ENCODE peak calls at places on chromosome 17, in eight cellular contexts. V is CD8-positive, alpha-beta memory T cell; T is psoas muscle; S is neuronal stem cell; M is fibroblast of lung; N is SK-N-SH; X is IMR-90; P is heart right ventricle. D is an unnamed sample. For H3K4me1 and H3K9me3, the result is how much of the 10 kb centered on the place peaks cover.

GRCh38 chr17:19410875-19411291 is at the start of gene RNF112:
- DNase-seq in M (peak), P (no peak), X (peak), N (peak), T (peak), S (no peak), V (no peak), D (peak)

GRCh38 chr17:16938496-16939270 is 33.2 kb downstream of the TNFRSF13B start:
- DNase-seq in P (no peak), M (no peak), V (no peak), S (no peak), X (no peak), N (no peak), T (no peak), D (peak)

GRCh38 chr17:58357312-58358297 is 5.6 kb upstream of the SUPT4H1 start:
- DNase-seq in P (no peak), V (no peak), M (no peak), S (no peak), X (no peak), N (no peak), T (no peak), D (no peak)

GRCh38 chr17:42564815-42565522 is 1.9 kb upstream of the MLX start:
- DNase-seq in S (no peak), N (no peak), M (no peak), V (no peak), X (no peak), T (no peak), P (no peak), D (no peak)

GRCh38 chr17:8994319-8994718 is 27.0 kb upstream of the NTN1 start:
- DNase-seq in P (peak), X (peak), V (peak), T (peak), M (peak), S (peak), N (peak), D (peak)

GRCh38 chr17:15436399-15437369 is 30.7 kb downstream of the CDRT4 start:
- DNase-seq in S (no peak), M (peak), N (no peak), X (peak), P (peak), T (peak), V (peak), D (peak)

GRCh38 chr17:30717290-30718098 is 107.0 kb downstream of the CRLF3 start:
- DNase-seq in N (no peak), M (no peak), T (no peak), X (no peak), P (no peak), V (no peak), S (no peak), D (no peak)

GRCh38 chr17:39576187-39576586 is 31.5 kb downstream of the NEUROD2 start:
- DNase-seq in T (no peak), S (no peak), V (no peak), N (peak), P (no peak), M (no peak), X (no peak), D (peak)

GRCh38 chr17:17001076-17001777 is 29.3 kb upstream of the TNFRSF13B start:
- DNase-seq in T (no peak), V (no peak), M (no peak), X (no peak), S (no peak), P (no peak), N (no peak), D (no peak)

GRCh38 chr17:3542410-3543088 is 15.1 kb downstream of the TRPV3 start:
- DNase-seq in X (no peak), V (no peak), T (no peak), N (no peak), S (no peak), M (no peak), P (no peak), D (no peak)

GRCh38 chr17:41140360-41141132 is at the start of gene KRTAP4-6:
- DNase-seq in N (no peak), T (no peak), V (no peak), S (no peak), P (no peak), X (peak), M (no peak), D (peak)

GRCh38 chr17:39027037-39027436 is 59.8 kb upstream of the FBXO47 start:
- DNase-seq in V (no peak), T (peak), X (no peak), N (peak), S (no peak), P (peak), M (peak), D (peak)

GRCh38 chr17:48149174-48150106 is 41.9 kb downstream of the SNX11 start:
- DNase-seq in T (no peak), X (no peak), P (no peak), N (peak), S (peak), V (no peak), M (peak), D (peak)

GRCh38 chr17:70121136-70121535 is 46.1 kb downstream of the KCNJ16 start:
- DNase-seq in T (no peak), V (no peak), M (no peak), S (no peak), N (no peak), X (no peak), P (no peak), D (no peak)

GRCh38 chr17:45146616-45147101 is 1.6 kb upstream of the HEXIM1 start:
- DNase-seq in X (peak), V (no peak), S (no peak), N (no peak), T (peak), P (no peak), M (peak), D (no peak)

GRCh38 chr17:45172541-45173286 is 11.0 kb downstream of the HEXIM2 start:
- DNase-seq in T (peak), M (peak), X (peak), V (peak), S (no peak), N (peak), P (peak), D (peak)

GRCh38 chr17:36682804-36683203 is 81.4 kb downstream of the MRM1 start:
- DNase-seq in M (no peak), V (no peak), P (no peak), N (no peak), S (no peak), T (no peak), X (no peak), D (no peak)

GRCh38 chr17:60305141-60305540 is 86.8 kb downstream of the USP32 start:
- DNase-seq in T (no peak), S (no peak), P (no peak), N (no peak), V (peak), M (no peak), X (no peak), D (no peak)

GRCh38 chr17:80023261-80024205 is 12.1 kb downstream of the TBC1D16 start:
- DNase-seq in T (no peak), M (no peak), N (peak), X (no peak), V (no peak), P (no peak), S (no peak), D (peak)

GRCh38 chr17:72699566-72699965 is 392.9 kb downstream of the SLC39A11 start:
- DNase-seq in N (no peak), X (peak), P (no peak), V (no peak), M (no peak), S (no peak), T (no peak), D (peak)

GRCh38 chr17:48613862-48614694 is 1.0 kb downstream of the HOXB8 start:
- DNase-seq in P (no peak), T (no peak), N (no peak), S (no peak), X (peak), M (no peak), V (peak), D (no peak)

GRCh38 chr17:9074106-9074505 is 52.8 kb downstream of the NTN1 start:
- DNase-seq in S (no peak), V (no peak), M (no peak), N (no peak), T (peak), P (no peak), X (no peak), D (no peak)

GRCh38 chr17:79565606-79566250 is 45.1 kb downstream of the RBFOX3 start:
- DNase-seq in V (no peak), S (no peak), P (no peak), X (no peak), M (no peak), T (no peak), N (no peak), D (no peak)

GRCh38 chr17:50943575-50943933 is 77.4 kb upstream of the TOB1 start:
- DNase-seq in X (no peak), S (no peak), N (peak), M (no peak), P (no peak), T (no peak), V (no peak), D (no peak)

GRCh38 chr17:15456972-15457722 is 10.3 kb downstream of the CDRT4 start:
- DNase-seq in T (peak), M (peak), N (peak), P (peak), V (no peak), S (no peak), X (peak), D (peak)

GRCh38 chr17:74408262-74408661 is 23.6 kb upstream of the GPRC5C start:
- DNase-seq in V (no peak), T (peak), P (no peak), N (no peak), M (peak), X (no peak), S (no peak), D (peak)

GRCh38 chr17:50765454-50766221 is 1.7 kb downstream of the ANKRD40CL start:
- DNase-seq in T (no peak), S (no peak), N (no peak), M (no peak), P (no peak), V (no peak), X (no peak), D (no peak)

GRCh38 chr17:35868791-35869190 is at the start of gene HEATR9:
- DNase-seq in N (no peak), M (no peak), X (no peak), V (no peak), P (no peak), T (no peak), S (no peak), D (no peak)

GRCh38 chr17:81831957-81832607 is 1.0 kb downstream of the MCRIP1 start:
- DNase-seq in N (no peak), S (no peak), X (peak), P (no peak), T (no peak), V (peak), M (no peak), D (peak)

GRCh38 chr17:62093188-62094155 is 28.4 kb upstream of the MED13 start:
- DNase-seq in V (no peak), T (no peak), N (peak), X (peak), S (no peak), M (peak), P (no peak), D (no peak)

GRCh38 chr17:74547264-74547663 is 1.3 kb upstream of the CD300C start:
- DNase-seq in T (no peak), S (no peak), X (no peak), V (no peak), N (no peak), P (no peak), M (no peak), D (no peak)

GRCh38 chr17:69402052-69402451 is 12.4 kb upstream of the MAP2K6 start:
- DNase-seq in V (no peak), N (no peak), T (no peak), X (no peak), S (no peak), P (no peak), M (no peak), D (no peak)

GRCh38 chr17:6496116-6496481 is 51.8 kb downstream of the PIMREG start:
- DNase-seq in S (no peak), N (no peak), X (no peak), V (no peak), P (no peak), T (no peak), M (no peak), D (no peak)

GRCh38 chr17:19248923-19249574 is 11.9 kb downstream of the EPN2 start:
- DNase-seq in T (peak), S (no peak), M (peak), X (peak), V (no peak), P (peak), N (no peak), D (peak)

GRCh38 chr17:14320734-14321475 is 20.0 kb downstream of the HS3ST3B1 start:
- DNase-seq in S (no peak), X (no peak), P (no peak), M (no peak), N (no peak), V (no peak), T (no peak), D (no peak)

GRCh38 chr17:8451937-8452614 is 16.4 kb downstream of the NDEL1 start:
- DNase-seq in N (no peak), V (no peak), T (no peak), P (no peak), S (no peak), M (no peak), X (no peak), D (no peak)

GRCh38 chr17:33284022-33284421 is 9.1 kb downstream of the ASIC2 start:
- DNase-seq in X (peak), S (no peak), P (no peak), T (peak), N (no peak), M (peak), V (no peak), D (no peak)

GRCh38 chr17:2745317-2746037 is 4.0 kb downstream of the CCDC92B start:
- DNase-seq in S (no peak), N (no peak), P (peak), M (no peak), X (no peak), T (no peak), V (no peak), D (no peak)

DNA sequence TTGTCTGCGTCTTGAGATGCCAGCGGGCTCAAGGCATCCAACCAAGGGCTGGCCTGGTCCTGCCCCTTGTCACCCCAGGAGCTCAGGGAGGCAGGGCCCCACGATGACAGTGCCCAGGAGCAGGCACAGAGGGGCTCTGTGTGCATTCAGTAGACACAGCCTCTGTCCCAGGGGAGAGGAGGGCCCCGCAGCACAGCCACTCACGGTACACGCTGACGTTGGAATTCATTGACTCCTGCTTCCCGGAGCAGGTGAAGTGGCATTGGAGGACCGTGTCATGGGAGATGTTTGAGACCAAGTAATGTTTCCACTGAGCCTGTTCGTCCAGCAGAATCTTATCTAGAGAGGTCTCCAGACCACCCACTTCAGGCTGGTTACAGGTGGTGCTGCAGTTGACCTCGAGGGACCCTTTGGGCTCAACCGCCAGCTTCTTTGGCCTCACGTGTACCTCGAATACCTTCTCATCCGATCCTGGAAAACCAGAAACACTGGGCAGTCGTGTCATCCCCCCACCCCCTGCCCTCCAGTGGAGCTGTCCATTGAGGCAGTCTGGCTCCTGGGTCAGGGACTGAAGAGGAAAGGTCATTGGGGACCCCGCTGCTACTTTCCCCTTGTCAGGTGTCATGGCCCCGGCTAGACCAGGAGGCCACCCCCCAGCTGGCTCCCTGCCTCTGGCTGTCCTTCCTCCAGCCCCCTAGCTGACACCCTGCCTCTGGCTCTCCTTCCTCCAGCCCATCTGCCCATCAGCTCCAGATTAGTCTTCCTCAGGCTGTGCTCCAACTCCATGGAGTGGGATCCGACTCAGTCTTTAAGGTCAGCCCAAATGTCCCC is 7.0 kb downstream of the PRR29 start:
- DNase-seq in V (no peak), M (no peak), S (no peak), T (no peak), P (no peak), N (peak), X (no peak), D (no peak)
- H3K27ac ChIP-seq in V (peak), M (no peak), S (no peak), T (no peak), P (peak), N (peak), X (no peak), D (no peak)

GRCh38 chr17:29618272-29619065 is 4.2 kb downstream of the CORO6 start:
- DNase-seq in X (no peak), V (no peak), S (no peak), N (no peak), T (no peak), P (no peak), M (no peak), D (no peak)
- H3K4me1 ChIP-seq in X (under half), V (half or more), S (under half), N (under half), T (half or more), P (half or more), M (under half), D (under half)

GRCh38 chr17:26809033-26809432 is 484.9 kb upstream of the WSB1 start:
- DNase-seq in T (no peak), X (peak), V (no peak), M (peak), S (peak), N (no peak), P (no peak), D (no peak)

GRCh38 chr17:26807024-26807423 is 486.9 kb upstream of the WSB1 start:
- DNase-seq in T (no peak), P (no peak), S (no peak), N (no peak), V (no peak), X (no peak), M (no peak), D (no peak)
- H3K9me3 ChIP-seq in T (half or more), P (half or more), S (under half), N (under half), V (under half), X (under half), M (under half), D (under half)

DNA sequence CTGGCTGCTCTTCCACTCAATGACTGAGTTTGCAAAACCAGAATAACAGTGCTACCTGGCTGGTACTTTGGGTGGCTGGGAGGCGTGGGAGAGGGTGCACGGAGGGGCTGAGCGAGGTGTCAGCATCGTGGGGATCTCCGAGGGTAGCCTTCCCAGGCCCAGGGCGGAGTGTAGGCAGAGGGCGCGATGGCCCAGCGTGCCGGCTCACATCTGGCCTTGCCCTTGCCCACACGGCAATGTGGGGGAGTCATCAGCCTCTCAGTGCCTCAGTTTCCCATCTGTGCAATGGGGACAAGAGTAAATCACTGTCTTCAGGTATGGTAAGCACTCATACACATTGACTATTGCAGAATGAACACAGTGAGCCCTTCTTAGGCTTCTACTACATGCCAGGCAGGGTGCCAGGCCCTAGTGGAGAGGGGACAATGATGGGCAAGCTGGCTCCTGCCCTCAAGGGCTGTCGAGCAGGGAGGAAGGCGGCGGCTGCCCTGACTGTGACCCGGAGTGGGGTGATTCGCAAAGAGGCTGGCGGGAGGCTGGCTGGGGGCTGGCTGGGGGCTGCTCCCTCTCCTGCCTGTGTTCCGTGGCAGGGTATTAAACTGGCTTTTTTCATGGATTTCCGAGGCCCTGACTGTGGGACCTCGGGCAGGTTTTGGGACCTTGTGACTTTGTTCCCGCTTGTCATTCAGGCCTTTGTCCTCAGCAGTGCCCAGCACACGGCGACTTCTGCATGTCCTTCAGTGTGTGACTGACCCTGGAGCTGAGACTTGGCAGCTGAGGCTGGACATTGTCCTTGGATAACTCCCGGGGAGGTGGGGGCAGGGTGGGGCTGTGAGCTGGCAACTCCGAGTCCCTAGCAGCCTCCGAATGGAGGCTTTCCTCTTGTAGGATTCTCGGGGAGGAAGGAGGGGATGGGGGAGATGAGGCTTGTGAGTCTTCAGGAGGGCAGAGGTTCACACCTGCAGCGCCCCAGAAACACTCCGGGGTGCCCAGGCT is 243.1 kb downstream of the SEC14L1 start:
- DNase-seq in N (no peak), P (peak), V (no peak), M (no peak), T (peak), S (no peak), X (no peak), D (no peak)
- H3K27ac ChIP-seq in N (peak), P (peak), V (no peak), M (peak), T (peak), S (no peak), X (peak), D (peak)

D was measured in SJCRH30.